ENCODE peak calls at places on chromosome 20, in eight cellular contexts. K is neural crest cell, T is mucosa of gallbladder, A is right cardiac atrium, V is HAP-1, S is choroid plexus epithelial cell, I is HFF-Myc, Z is caudate nucleus. R is an unnamed sample.

GRCh38 chr20:46004187-46004586 is 4.5 kb upstream of the MMP9 start:
- DNase-seq in I (no peak), T (no peak), V (no peak), K (no peak), A (peak; percentile 56), S (no peak), Z (no peak), R (no peak)

GRCh38 chr20:47456952-47457724 is 44.5 kb upstream of the NCOA3 start:
- DNase-seq in I (no peak), K (no peak), V (no peak), S (peak; percentile 49), A (no peak), Z (no peak), T (no peak), R (no peak)

GRCh38 chr20:61710108-61710507 is 355.6 kb downstream of the TAF4 start:
- DNase-seq in T (no peak), A (no peak), V (no peak), S (no peak), K (no peak), Z (no peak), I (no peak), R (no peak)

GRCh38 chr20:41095110-41095969 is 42.0 kb upstream of the PLCG1 start:
- DNase-seq in A (peak; percentile 75), T (peak; percentile 59), V (peak; percentile 57), S (peak; percentile 80), K (peak; percentile 27), Z (peak; percentile 7), I (no peak), R (peak; percentile 11)

GRCh38 chr20:48467622-48468021 is 360.2 kb downstream of the PREX1 start:
- DNase-seq in Z (no peak), A (no peak), K (no peak), V (peak; percentile 19), S (no peak), T (no peak), I (no peak), R (no peak)

GRCh38 chr20:50153500-50154377 is at the start of gene PEDS1:
- DNase-seq in I (peak; percentile 63), A (peak; percentile 98), K (peak; percentile 79), T (peak; percentile 91), S (peak; percentile 93), V (peak; percentile 89), Z (peak; percentile 87), R (peak; percentile 72)

GRCh38 chr20:11176431-11176830 is 502.6 kb upstream of the JAG1 start:
- DNase-seq in T (no peak), I (no peak), A (no peak), K (no peak), V (no peak), S (no peak), Z (no peak), R (no peak)

GRCh38 chr20:10551732-10552724 is 116.9 kb downstream of the SLX4IP start:
- DNase-seq in Z (no peak), K (no peak), A (peak; percentile 48), I (no peak), T (no peak), V (no peak), S (peak; percentile 44), R (no peak)

GRCh38 chr20:51413753-51414323 is 128.7 kb downstream of the NFATC2 start:
- DNase-seq in I (no peak), S (no peak), K (no peak), Z (no peak), T (no peak), A (no peak), V (no peak), R (no peak)

GRCh38 chr20:13101701-13102100 is 92.9 kb downstream of the SPTLC3 start:
- DNase-seq in Z (no peak), T (no peak), I (no peak), S (peak; percentile 73), A (no peak), K (no peak), V (no peak), R (no peak)

GRCh38 chr20:44471481-44471882 is 4.2 kb upstream of the TTPAL start:
- DNase-seq in A (no peak), S (peak; percentile 78), I (no peak), T (no peak), Z (no peak), V (no peak), K (no peak), R (no peak)

GRCh38 chr20:14775778-14776177 is 438.4 kb upstream of the FLRT3 start:
- DNase-seq in I (peak; percentile 36), V (no peak), T (no peak), A (no peak), Z (no peak), S (peak; percentile 95), K (no peak), R (no peak)

GRCh38 chr20:35468671-35469334 is 13.4 kb downstream of the CEP250 start:
- DNase-seq in S (peak; percentile 31), I (no peak), T (no peak), A (no peak), Z (no peak), V (no peak), K (no peak), R (no peak)

GRCh38 chr20:32366380-32366779 is 8.2 kb downstream of the ASXL1 start:
- DNase-seq in T (no peak), V (no peak), A (no peak), S (no peak), I (no peak), K (no peak), Z (no peak), R (no peak)

GRCh38 chr20:45783656-45784294 is 7.9 kb downstream of the WFDC3 start:
- DNase-seq in V (no peak), K (no peak), I (no peak), Z (peak; percentile 34), A (peak; percentile 66), S (peak; percentile 40), T (peak; percentile 59), R (no peak)

GRCh38 chr20:25296094-25297093 is 48.5 kb downstream of the PYGB start:
- DNase-seq in K (no peak), I (no peak), V (peak; percentile 61), S (peak; percentile 57), Z (peak; percentile 43), A (peak; percentile 72), T (no peak), R (no peak)

GRCh38 chr20:53763707-53764415 is 170.2 kb upstream of the ZNF217 start:
- DNase-seq in S (peak; percentile 64), Z (no peak), K (peak; percentile 33), I (no peak), T (peak; percentile 75), V (peak; percentile 82), A (no peak), R (no peak)

GRCh38 chr20:52972190-52972937 is at the start of gene TSHZ2:
- DNase-seq in K (peak; percentile 26), S (peak; percentile 13), Z (no peak), V (no peak), I (no peak), T (peak; percentile 81), A (peak; percentile 78), R (no peak)

GRCh38 chr20:9353180-9353915 is 161.0 kb upstream of the LAMP5 start:
- DNase-seq in V (no peak), S (no peak), K (no peak), A (no peak), Z (no peak), T (no peak), I (no peak), R (no peak)

GRCh38 chr20:4190792-4191519 is 175.6 kb upstream of the RNF24 start:
- DNase-seq in A (no peak), V (no peak), K (no peak), S (no peak), T (no peak), I (no peak), Z (no peak), R (no peak)

GRCh38 chr20:59724457-59725366 is 120.4 kb downstream of the PHACTR3 start:
- DNase-seq in Z (no peak), K (no peak), A (no peak), V (no peak), I (no peak), S (no peak), T (no peak), R (no peak)

GRCh38 chr20:1918766-1919165 is 23.6 kb downstream of the SIRPA start:
- DNase-seq in I (no peak), S (no peak), Z (no peak), A (peak; percentile 71), T (no peak), V (no peak), K (no peak), R (no peak)

GRCh38 chr20:40497781-40498691 is 191.0 kb downstream of the MAFB start:
- DNase-seq in A (peak; percentile 76), V (no peak), Z (no peak), T (no peak), I (no peak), S (no peak), K (no peak), R (no peak)

GRCh38 chr20:878511-879307 is 37.4 kb downstream of the ANGPT4 start:
- DNase-seq in S (peak; percentile 28), I (no peak), A (no peak), T (no peak), K (peak; percentile 64), V (peak; percentile 78), Z (no peak), R (no peak)

GRCh38 chr20:63107449-63108200 is 100.9 kb upstream of the BHLHE23 start:
- DNase-seq in A (peak; percentile 23), T (no peak), K (no peak), V (no peak), I (no peak), S (no peak), Z (no peak), R (no peak)

GRCh38 chr20:14947536-14947935 is 610.1 kb upstream of the FLRT3 start:
- DNase-seq in K (no peak), A (no peak), V (no peak), S (no peak), I (no peak), Z (no peak), T (no peak), R (no peak)

GRCh38 chr20:59482581-59483187 is 121.7 kb upstream of the PHACTR3 start:
- DNase-seq in V (no peak), K (no peak), A (no peak), Z (no peak), S (no peak), I (no peak), T (no peak), R (no peak)

GRCh38 chr20:59647271-59647670 is 42.9 kb downstream of the PHACTR3 start:
- DNase-seq in V (no peak), K (no peak), T (no peak), S (no peak), I (no peak), A (no peak), Z (no peak), R (no peak)

GRCh38 chr20:36544134-36545018 is 3.1 kb downstream of the MYL9 start:
- DNase-seq in A (peak; percentile 80), V (no peak), I (no peak), Z (no peak), S (peak; percentile 33), T (no peak), K (no peak), R (no peak)

GRCh38 chr20:49562341-49563014 is 5.5 kb downstream of the PTGIS start:
- DNase-seq in T (peak; percentile 65), V (no peak), K (no peak), I (peak; percentile 62), S (peak; percentile 76), Z (no peak), A (peak; percentile 95), R (no peak)

GRCh38 chr20:25275813-25276532 is 28.1 kb downstream of the PYGB start:
- DNase-seq in Z (no peak), V (no peak), S (no peak), K (no peak), I (no peak), A (no peak), T (no peak), R (no peak)

GRCh38 chr20:51423810-51424209 is 118.7 kb downstream of the NFATC2 start:
- DNase-seq in A (no peak), Z (no peak), S (no peak), V (no peak), K (no peak), I (no peak), T (no peak), R (no peak)

GRCh38 chr20:48818481-48818987 is 9.3 kb downstream of the PREX1 start:
- DNase-seq in I (no peak), Z (no peak), S (no peak), T (no peak), V (no peak), A (no peak), K (no peak), R (no peak)

GRCh38 chr20:17381701-17382100 is 149.5 kb downstream of the BFSP1 start:
- DNase-seq in A (no peak), S (no peak), K (no peak), I (no peak), V (no peak), T (no peak), Z (no peak), R (no peak)